ENCODE peak calls at places on chromosomes 6 and 20, in nine cellular contexts. One of them, this sample, is unnamed.

GRCh38 chr6:43842231-43842794 is 72.3 kb downstream of the VEGFA start:
- DNase-seq in effector CD4-positive, alpha-beta T cell: no peak
- DNase-seq in dermis blood vessel endothelial cell: no peak
- DNase-seq in head of caudate nucleus: no peak
- DNase-seq in HuH-7.5: no peak
- DNase-seq in T follicular helper cell: no peak
- DNase-seq in naive B cell: no peak
- DNase-seq in amygdala: no peak
- DNase-seq in NCI-H774: no peak
- DNase-seq in this sample: no peak

GRCh38 chr6:114194362-114195343 is 148.2 kb downstream of the HS3ST5 start:
- DNase-seq in T follicular helper cell: no peak
- DNase-seq in effector CD4-positive, alpha-beta T cell: no peak
- DNase-seq in HuH-7.5: no peak
- DNase-seq in amygdala: peak
- DNase-seq in head of caudate nucleus: no peak
- DNase-seq in NCI-H774: no peak
- DNase-seq in naive B cell: no peak
- DNase-seq in dermis blood vessel endothelial cell: no peak
- DNase-seq in this sample: no peak

GRCh38 chr6:33170176-33171095 is 21.8 kb downstream of the COL11A2 start:
- DNase-seq in effector CD4-positive, alpha-beta T cell: no peak
- DNase-seq in T follicular helper cell: no peak
- DNase-seq in HuH-7.5: no peak
- DNase-seq in amygdala: no peak
- DNase-seq in naive B cell: no peak
- DNase-seq in dermis blood vessel endothelial cell: no peak
- DNase-seq in NCI-H774: no peak
- DNase-seq in head of caudate nucleus: no peak
- DNase-seq in this sample: no peak

GRCh38 chr20:5397418-5397817 is 80.7 kb upstream of the PROKR2 start:
- DNase-seq in effector CD4-positive, alpha-beta T cell: no peak
- DNase-seq in amygdala: no peak
- DNase-seq in NCI-H774: no peak
- DNase-seq in head of caudate nucleus: no peak
- DNase-seq in HuH-7.5: no peak
- DNase-seq in dermis blood vessel endothelial cell: no peak
- DNase-seq in naive B cell: no peak
- DNase-seq in T follicular helper cell: no peak
- DNase-seq in this sample: no peak

GRCh38 chr6:41442800-41443501 is 103.2 kb upstream of the FOXP4 start:
- DNase-seq in amygdala: no peak
- DNase-seq in T follicular helper cell: no peak
- DNase-seq in head of caudate nucleus: no peak
- DNase-seq in dermis blood vessel endothelial cell: no peak
- DNase-seq in NCI-H774: no peak
- DNase-seq in effector CD4-positive, alpha-beta T cell: no peak
- DNase-seq in HuH-7.5: no peak
- DNase-seq in naive B cell: no peak
- DNase-seq in this sample: no peak

GRCh38 chr20:53023717-53024116 is 51.6 kb downstream of the TSHZ2 start:
- DNase-seq in NCI-H774: peak
- DNase-seq in amygdala: no peak
- DNase-seq in head of caudate nucleus: no peak
- DNase-seq in T follicular helper cell: no peak
- DNase-seq in HuH-7.5: no peak
- DNase-seq in naive B cell: no peak
- DNase-seq in effector CD4-positive, alpha-beta T cell: no peak
- DNase-seq in dermis blood vessel endothelial cell: no peak
- DNase-seq in this sample: no peak

GRCh38 chr6:31547727-31548422 is 467 bp downstream of the NFKBIL1 start:
- DNase-seq in head of caudate nucleus: peak
- DNase-seq in HuH-7.5: no peak
- DNase-seq in naive B cell: no peak
- DNase-seq in amygdala: no peak
- DNase-seq in T follicular helper cell: no peak
- DNase-seq in NCI-H774: no peak
- DNase-seq in dermis blood vessel endothelial cell: no peak
- DNase-seq in effector CD4-positive, alpha-beta T cell: no peak
- DNase-seq in this sample: no peak

GRCh38 chr6:89615882-89616281 is 22.7 kb downstream of the LYRM2 start:
- DNase-seq in amygdala: no peak
- DNase-seq in NCI-H774: no peak
- DNase-seq in T follicular helper cell: no peak
- DNase-seq in HuH-7.5: no peak
- DNase-seq in naive B cell: no peak
- DNase-seq in effector CD4-positive, alpha-beta T cell: no peak
- DNase-seq in dermis blood vessel endothelial cell: no peak
- DNase-seq in head of caudate nucleus: no peak
- DNase-seq in this sample: no peak

GRCh38 chr6:2558098-2558770 is 192.5 kb downstream of the MYLK4 start:
- DNase-seq in NCI-H774: no peak
- DNase-seq in amygdala: no peak
- DNase-seq in HuH-7.5: no peak
- DNase-seq in naive B cell: no peak
- DNase-seq in head of caudate nucleus: no peak
- DNase-seq in T follicular helper cell: no peak
- DNase-seq in dermis blood vessel endothelial cell: no peak
- DNase-seq in effector CD4-positive, alpha-beta T cell: no peak
- DNase-seq in this sample: no peak

GRCh38 chr20:36153754-36154695 is 515 bp upstream of the EPB41L1 start:
- DNase-seq in head of caudate nucleus: peak
- DNase-seq in amygdala: peak
- DNase-seq in NCI-H774: peak
- DNase-seq in HuH-7.5: peak
- DNase-seq in T follicular helper cell: no peak
- DNase-seq in dermis blood vessel endothelial cell: peak
- DNase-seq in effector CD4-positive, alpha-beta T cell: no peak
- DNase-seq in naive B cell: no peak
- DNase-seq in this sample: peak

GRCh38 chr20:51029963-51030930 is 7.3 kb upstream of the KCNG1 start:
- DNase-seq in HuH-7.5: no peak
- DNase-seq in effector CD4-positive, alpha-beta T cell: no peak
- DNase-seq in amygdala: no peak
- DNase-seq in naive B cell: no peak
- DNase-seq in head of caudate nucleus: no peak
- DNase-seq in NCI-H774: no peak
- DNase-seq in T follicular helper cell: no peak
- DNase-seq in dermis blood vessel endothelial cell: no peak
- DNase-seq in this sample: no peak

GRCh38 chr6:140782941-140783340 is 1349.8 kb upstream of the GJE1 start:
- DNase-seq in effector CD4-positive, alpha-beta T cell: no peak
- DNase-seq in HuH-7.5: no peak
- DNase-seq in T follicular helper cell: no peak
- DNase-seq in dermis blood vessel endothelial cell: no peak
- DNase-seq in NCI-H774: no peak
- DNase-seq in amygdala: no peak
- DNase-seq in naive B cell: no peak
- DNase-seq in head of caudate nucleus: no peak
- DNase-seq in this sample: no peak

GRCh38 chr6:169510871-169511270 is 191.0 kb downstream of the WDR27 start:
- DNase-seq in HuH-7.5: no peak
- DNase-seq in NCI-H774: no peak
- DNase-seq in head of caudate nucleus: no peak
- DNase-seq in T follicular helper cell: no peak
- DNase-seq in naive B cell: no peak
- DNase-seq in effector CD4-positive, alpha-beta T cell: no peak
- DNase-seq in dermis blood vessel endothelial cell: no peak
- DNase-seq in amygdala: no peak
- DNase-seq in this sample: no peak

GRCh38 chr6:119986934-119987549 is 637.5 kb upstream of the MAN1A1 start:
- DNase-seq in HuH-7.5: no peak
- DNase-seq in NCI-H774: no peak
- DNase-seq in T follicular helper cell: no peak
- DNase-seq in effector CD4-positive, alpha-beta T cell: no peak
- DNase-seq in head of caudate nucleus: no peak
- DNase-seq in amygdala: no peak
- DNase-seq in naive B cell: no peak
- DNase-seq in dermis blood vessel endothelial cell: no peak
- DNase-seq in this sample: no peak

GRCh38 chr6:3798211-3798909 is 46.8 kb upstream of the PXDC1 start:
- DNase-seq in dermis blood vessel endothelial cell: peak
- DNase-seq in amygdala: no peak
- DNase-seq in T follicular helper cell: no peak
- DNase-seq in head of caudate nucleus: no peak
- DNase-seq in naive B cell: no peak
- DNase-seq in NCI-H774: peak
- DNase-seq in HuH-7.5: no peak
- DNase-seq in effector CD4-positive, alpha-beta T cell: no peak
- DNase-seq in this sample: no peak

GRCh38 chr6:80543598-80544181 is 437.2 kb downstream of the BCKDHB start:
- DNase-seq in HuH-7.5: no peak
- DNase-seq in NCI-H774: no peak
- DNase-seq in naive B cell: no peak
- DNase-seq in T follicular helper cell: no peak
- DNase-seq in effector CD4-positive, alpha-beta T cell: no peak
- DNase-seq in head of caudate nucleus: no peak
- DNase-seq in dermis blood vessel endothelial cell: no peak
- DNase-seq in amygdala: no peak
- DNase-seq in this sample: no peak

GRCh38 chr20:2874456-2874855 is 1.2 kb downstream of the PTPRA start:
- DNase-seq in dermis blood vessel endothelial cell: peak
- DNase-seq in T follicular helper cell: no peak
- DNase-seq in head of caudate nucleus: peak
- DNase-seq in naive B cell: no peak
- DNase-seq in NCI-H774: no peak
- DNase-seq in effector CD4-positive, alpha-beta T cell: no peak
- DNase-seq in HuH-7.5: no peak
- DNase-seq in amygdala: no peak
- DNase-seq in this sample: no peak

This sample was measured in stimulated activated naive CD8-positive, alpha-beta T cell treated with anti-CD3 and anti-CD28 coated beads, Interleukin-15, amount 100 ng/mL, for 72 hours.